ENCODE peak calls at places on chromosome 11, in ten cellular contexts. I is EL; H is pulmonary artery endothelial cell; P is nephron progenitor cell; N is stimulated activated CD4-positive, alpha-beta T cell treated with anti-CD3 and anti-CD28 coated beads, Interleukin-1b, Interleukin-23, amount 100 ng/mL, for 24 hours; Z is activated CD4-positive, alpha-beta T cell treated with anti-CD3 and anti-CD28 coated beads for 36 hours; M is thoracic aorta; E is stimulated activated CD8-positive, alpha-beta memory T cell treated with anti-CD3 and anti-CD28 coated beads, Interleukin-7, amount 100 ng/mL, for 1 hour; G is posterior cingulate gyrus; C is MM.1S. R is an unnamed sample.

GRCh38 chr11:17596711-17597110 is 49.7 kb downstream of the OTOG start:
- DNase-seq in I (no peak), H (no peak), P (no peak), N (no peak), Z (no peak), M (no peak), E (no peak), G (no peak), C (no peak), R (no peak)

GRCh38 chr11:126817096-126817495 is 183.5 kb downstream of the KIRREL3 start:
- DNase-seq in I (peak), H (no peak), P (no peak), N (no peak), Z (no peak), M (no peak), E (no peak), G (no peak), C (no peak), R (no peak)

GRCh38 chr11:10727259-10727851 is 23.7 kb upstream of the CTR9 start:
- DNase-seq in I (peak), H (no peak), P (peak), N (no peak), Z (no peak), M (no peak), E (no peak), G (no peak), C (no peak), R (no peak)

GRCh38 chr11:2271077-2271326 is 614 bp upstream of the ASCL2 start:
- DNase-seq in I (no peak), H (no peak), P (peak), N (no peak), Z (peak), M (no peak), E (peak), G (no peak), C (no peak), R (peak)

GRCh38 chr11:126112547-126112946 is 49.9 kb upstream of the CDON start:
- DNase-seq in I (no peak), H (no peak), P (no peak), N (no peak), Z (no peak), M (no peak), E (no peak), G (no peak), C (no peak), R (no peak)

GRCh38 chr11:128171496-128171895 is 415.9 kb downstream of the ETS1 start:
- DNase-seq in I (no peak), H (peak), P (no peak), N (no peak), Z (no peak), M (no peak), E (no peak), G (no peak), C (no peak), R (no peak)

GRCh38 chr11:13663631-13664071 is 4.8 kb upstream of the FAR1 start:
- DNase-seq in I (peak), H (no peak), P (no peak), N (no peak), Z (no peak), M (no peak), E (no peak), G (no peak), C (no peak), R (no peak)

GRCh38 chr11:116500833-116501622 is 271.8 kb downstream of the BUD13 start:
- DNase-seq in I (no peak), H (no peak), P (peak), N (no peak), Z (no peak), M (no peak), E (no peak), G (no peak), C (no peak), R (no peak)

GRCh38 chr11:7088921-7089320 is at the start of gene RBMXL2:
- DNase-seq in I (no peak), H (no peak), P (no peak), N (no peak), Z (no peak), M (no peak), E (no peak), G (peak), C (no peak), R (no peak)

GRCh38 chr11:76763573-76764348 is 19.4 kb upstream of the TSKU start:
- DNase-seq in I (peak), H (peak), P (no peak), N (no peak), Z (no peak), M (no peak), E (no peak), G (no peak), C (no peak), R (no peak)

GRCh38 chr11:100618914-100619313 is 68.2 kb upstream of the ARHGAP42 start:
- DNase-seq in I (no peak), H (no peak), P (no peak), N (no peak), Z (no peak), M (no peak), E (no peak), G (no peak), C (no peak), R (no peak)

GRCh38 chr11:88051386-88051785 is 123.9 kb downstream of the RAB38 start:
- DNase-seq in I (peak), H (peak), P (no peak), N (no peak), Z (no peak), M (no peak), E (no peak), G (no peak), C (no peak), R (no peak)

GRCh38 chr11:63673579-63673978 is 2.4 kb upstream of the ATL3 start:
- DNase-seq in I (peak), H (no peak), P (no peak), N (no peak), Z (no peak), M (no peak), E (no peak), G (no peak), C (no peak), R (no peak)

GRCh38 chr11:1036303-1036923 is at the start of gene MUC6:
- DNase-seq in I (no peak), H (no peak), P (no peak), N (no peak), Z (no peak), M (no peak), E (no peak), G (no peak), C (no peak), R (no peak)

GRCh38 chr11:34603129-34604001 is 17.5 kb upstream of the EHF start:
- DNase-seq in I (no peak), H (no peak), P (no peak), N (no peak), Z (no peak), M (no peak), E (no peak), G (no peak), C (no peak), R (no peak)

GRCh38 chr11:2310786-2311455 is 9.1 kb downstream of the TSPAN32 start:
- DNase-seq in I (no peak), H (no peak), P (no peak), N (no peak), Z (no peak), M (no peak), E (no peak), G (no peak), C (no peak), R (no peak)

GRCh38 chr11:19378814-19379213 is 138.1 kb upstream of the E2F8 start:
- DNase-seq in I (no peak), H (no peak), P (no peak), N (no peak), Z (no peak), M (no peak), E (no peak), G (no peak), C (no peak), R (no peak)

GRCh38 chr11:116733959-116734517 is 38.7 kb downstream of the BUD13 start:
- DNase-seq in I (no peak), H (no peak), P (no peak), N (no peak), Z (no peak), M (no peak), E (no peak), G (no peak), C (no peak), R (no peak)

GRCh38 chr11:73048446-73048845 is 93.7 kb downstream of the FCHSD2 start:
- DNase-seq in I (no peak), H (no peak), P (no peak), N (no peak), Z (no peak), M (no peak), E (no peak), G (no peak), C (no peak), R (no peak)

GRCh38 chr11:35786918-35787557 is 124.5 kb downstream of the TRIM44 start:
- DNase-seq in I (peak), H (no peak), P (peak), N (no peak), Z (no peak), M (no peak), E (no peak), G (no peak), C (no peak), R (no peak)

GRCh38 chr11:47229161-47229560 is 14.4 kb downstream of the DDB2 start:
- DNase-seq in I (no peak), H (no peak), P (no peak), N (no peak), Z (no peak), M (no peak), E (no peak), G (no peak), C (no peak), R (no peak)

GRCh38 chr11:65546217-65546958 is 11.8 kb downstream of the LTBP3 start:
- DNase-seq in I (no peak), H (no peak), P (peak), N (peak), Z (peak), M (no peak), E (peak), G (no peak), C (peak), R (peak)

GRCh38 chr11:45880772-45881570 is 4.5 kb upstream of the MAPK8IP1 start:
- DNase-seq in I (no peak), H (no peak), P (no peak), N (no peak), Z (no peak), M (no peak), E (no peak), G (no peak), C (no peak), R (no peak)

GRCh38 chr11:3929689-3930088 is 74.2 kb downstream of the STIM1 start:
- DNase-seq in I (no peak), H (no peak), P (no peak), N (no peak), Z (no peak), M (no peak), E (no peak), G (no peak), C (no peak), R (no peak)

GRCh38 chr11:86262387-86262786 is 17.8 kb downstream of the EED start:
- DNase-seq in I (no peak), H (no peak), P (no peak), N (no peak), Z (no peak), M (no peak), E (no peak), G (no peak), C (no peak), R (no peak)

GRCh38 chr11:62435741-62436485 is 17.1 kb downstream of the SCGB1A1 start:
- DNase-seq in I (no peak), H (no peak), P (no peak), N (no peak), Z (no peak), M (no peak), E (no peak), G (no peak), C (peak), R (no peak)

GRCh38 chr11:12216100-12216499 is 105.7 kb downstream of the MICAL2 start:
- DNase-seq in I (no peak), H (no peak), P (no peak), N (no peak), Z (no peak), M (no peak), E (no peak), G (peak), C (no peak), R (no peak)

GRCh38 chr11:44727114-44727372 is 281 bp downstream of the TSPAN18 start:
- DNase-seq in I (no peak), H (no peak), P (peak), N (no peak), Z (no peak), M (no peak), E (no peak), G (no peak), C (no peak), R (no peak)

GRCh38 chr11:59574932-59575904 is 40.4 kb downstream of the OSBP start:
- DNase-seq in I (no peak), H (no peak), P (no peak), N (no peak), Z (no peak), M (no peak), E (no peak), G (no peak), C (no peak), R (no peak)